ENCODE peak calls at places on chromosomes 5 and 9, in nine cellular contexts. P is A172; M is hypothalamus; O is activated CD4-positive, alpha-beta memory T cell treated with anti-CD3 and anti-CD28 coated beads for 36 hours; A is AG08396; Y is skeletal muscle cell; S is HCT116; U is kidney tubule cell; H is adipocyte. X is an unnamed sample.

GRCh38 chr5:57304931-57305330 is 131.1 kb downstream of the GPBP1 start:
- DNase-seq in P (no peak), M (no peak), O (no peak), A (no peak), Y (no peak), S (no peak), U (no peak), H (no peak), X (no peak)

GRCh38 chr5:135488727-135489465 is 36.7 kb upstream of the TIFAB start:
- DNase-seq in P (peak), M (no peak), O (no peak), A (peak), Y (peak), S (peak), U (peak), H (peak), X (peak)

GRCh38 chr9:115992834-115993233 is 160.8 kb upstream of the PAPPA start:
- DNase-seq in P (peak), M (no peak), O (no peak), A (no peak), Y (peak), S (no peak), U (peak), H (no peak), X (no peak)

GRCh38 chr9:112354081-112354743 is 20.8 kb upstream of the PTBP3 start:
- DNase-seq in P (no peak), M (no peak), O (no peak), A (no peak), Y (no peak), S (no peak), U (no peak), H (no peak), X (no peak)

GRCh38 chr9:131008563-131008908 is 438 bp upstream of the LAMC3 start:
- DNase-seq in P (no peak), M (no peak), O (no peak), A (no peak), Y (no peak), S (no peak), U (no peak), H (no peak), X (no peak)

GRCh38 chr5:81717815-81718214 is 33.1 kb downstream of the SSBP2 start:
- DNase-seq in P (no peak), M (no peak), O (no peak), A (no peak), Y (no peak), S (no peak), U (no peak), H (no peak), X (no peak)

GRCh38 chr5:160356550-160357347 is 13.7 kb downstream of the C1QTNF2 start:
- DNase-seq in P (no peak), M (no peak), O (no peak), A (no peak), Y (no peak), S (no peak), U (no peak), H (no peak), X (no peak)

GRCh38 chr5:160199410-160199911 is 29.8 kb upstream of the FABP6 start:
- DNase-seq in P (peak), M (peak), O (peak), A (peak), Y (no peak), S (no peak), U (peak), H (peak), X (peak)

GRCh38 chr9:37324691-37325490 is 97.6 kb upstream of the GRHPR start:
- DNase-seq in P (no peak), M (no peak), O (no peak), A (no peak), Y (no peak), S (no peak), U (no peak), H (no peak), X (no peak)

GRCh38 chr5:157142317-157143126 is at the start of gene MED7:
- DNase-seq in P (peak), M (peak), O (peak), A (peak), Y (peak), S (peak), U (peak), H (peak), X (peak)

GRCh38 chr5:41809128-41809527 is 61.1 kb downstream of the OXCT1 start:
- DNase-seq in P (no peak), M (no peak), O (no peak), A (no peak), Y (no peak), S (no peak), U (no peak), H (no peak), X (no peak)

GRCh38 chr5:57037355-57037754 is 85.4 kb upstream of the MIER3 start:
- DNase-seq in P (peak), M (no peak), O (no peak), A (no peak), Y (no peak), S (peak), U (no peak), H (no peak), X (no peak)

GRCh38 chr9:109817846-109818472 is 38.0 kb downstream of the PALM2AKAP2 start:
- DNase-seq in P (peak), M (peak), O (peak), A (peak), Y (peak), S (peak), U (peak), H (peak), X (no peak)

GRCh38 chr9:6733243-6733642 is 24.5 kb upstream of the KDM4C start:
- DNase-seq in P (no peak), M (no peak), O (no peak), A (no peak), Y (no peak), S (no peak), U (no peak), H (no peak), X (no peak)

GRCh38 chr9:124663046-124663961 is 107.8 kb downstream of the NR6A1 start:
- DNase-seq in P (no peak), M (no peak), O (no peak), A (no peak), Y (no peak), S (no peak), U (no peak), H (no peak), X (no peak)

GRCh38 chr9:127877566-127877998 is at the start of gene AK1:
- DNase-seq in P (no peak), M (peak), O (no peak), A (peak), Y (no peak), S (no peak), U (peak), H (peak), X (peak)

GRCh38 chr9:21611896-21612295 is 129.8 kb upstream of the IFNE start:
- DNase-seq in P (no peak), M (no peak), O (peak), A (no peak), Y (no peak), S (peak), U (peak), H (no peak), X (no peak)

GRCh38 chr5:120615967-120616645 is 152.0 kb downstream of the PRR16 start:
- DNase-seq in P (peak), M (no peak), O (no peak), A (peak), Y (peak), S (no peak), U (peak), H (peak), X (no peak)

GRCh38 chr5:114062940-114063867 is 298.7 kb upstream of the KCNN2 start:
- DNase-seq in P (no peak), M (no peak), O (no peak), A (no peak), Y (no peak), S (no peak), U (no peak), H (peak), X (no peak)

GRCh38 chr5:96110289-96110688 is 148.6 kb upstream of the ELL2 start:
- DNase-seq in P (no peak), M (no peak), O (no peak), A (no peak), Y (no peak), S (no peak), U (no peak), H (no peak), X (no peak)

GRCh38 chr9:124660341-124660801 is 110.7 kb downstream of the NR6A1 start:
- DNase-seq in P (peak), M (peak), O (no peak), A (peak), Y (peak), S (no peak), U (peak), H (peak), X (peak)

GRCh38 chr9:135479469-135480052 is at the start of gene PPP1R26:
- DNase-seq in P (no peak), M (peak), O (no peak), A (peak), Y (no peak), S (no peak), U (peak), H (peak), X (no peak)

GRCh38 chr5:54936201-54936600 is 49.2 kb downstream of the ESM1 start:
- DNase-seq in P (no peak), M (no peak), O (no peak), A (no peak), Y (no peak), S (no peak), U (no peak), H (no peak), X (no peak)

GRCh38 chr5:154189819-154190651 is 498 bp upstream of the GALNT10 start:
- DNase-seq in P (peak), M (peak), O (peak), A (peak), Y (no peak), S (peak), U (peak), H (peak), X (peak)

GRCh38 chr5:147901555-147901954 is 4.8 kb downstream of the C5orf46 start:
- DNase-seq in P (peak), M (no peak), O (no peak), A (no peak), Y (no peak), S (no peak), U (peak), H (peak), X (no peak)

GRCh38 chr5:148387325-148387724 is 3.6 kb downstream of the FBXO38 start:
- DNase-seq in P (no peak), M (no peak), O (no peak), A (no peak), Y (peak), S (no peak), U (no peak), H (peak), X (no peak)

GRCh38 chr9:98182069-98182820 is 10.2 kb downstream of the CORO2A start:
- DNase-seq in P (no peak), M (no peak), O (no peak), A (no peak), Y (no peak), S (no peak), U (no peak), H (no peak), X (no peak)

GRCh38 chr5:178201221-178201926 is 3.0 kb upstream of the HNRNPAB start:
- DNase-seq in P (peak), M (no peak), O (no peak), A (no peak), Y (no peak), S (no peak), U (peak), H (no peak), X (no peak)

GRCh38 chr9:128024761-128025308 is 42.3 kb downstream of the NAIF1 start:
- DNase-seq in P (no peak), M (no peak), O (no peak), A (no peak), Y (no peak), S (no peak), U (no peak), H (no peak), X (no peak)

GRCh38 chr5:52705720-52706119 is 82.0 kb upstream of the ITGA1 start:
- DNase-seq in P (no peak), M (no peak), O (no peak), A (no peak), Y (no peak), S (no peak), U (peak), H (no peak), X (no peak)

GRCh38 chr5:136031713-136032112 is 2.9 kb downstream of the TGFBI start:
- DNase-seq in P (no peak), M (no peak), O (no peak), A (no peak), Y (no peak), S (no peak), U (peak), H (peak), X (no peak)

GRCh38 chr5:169803077-169803981 is 166.3 kb downstream of the DOCK2 start:
- DNase-seq in P (peak), M (no peak), O (no peak), A (peak), Y (peak), S (no peak), U (peak), H (peak), X (no peak)

GRCh38 chr9:22241024-22241423 is 205.6 kb upstream of the DMRTA1 start:
- DNase-seq in P (no peak), M (no peak), O (no peak), A (no peak), Y (no peak), S (no peak), U (peak), H (no peak), X (no peak)

GRCh38 chr9:36275060-36275459 is 16.8 kb upstream of the GNE start:
- DNase-seq in P (no peak), M (no peak), O (no peak), A (no peak), Y (no peak), S (no peak), U (no peak), H (no peak), X (no peak)

GRCh38 chr9:5113523-5113922 is 71.9 kb downstream of the INSL6 start:
- DNase-seq in P (no peak), M (no peak), O (no peak), A (no peak), Y (no peak), S (no peak), U (no peak), H (no peak), X (peak)

GRCh38 chr5:163408311-163408923 is 29.0 kb upstream of the CCNG1 start:
- DNase-seq in P (peak), M (no peak), O (peak), A (peak), Y (peak), S (peak), U (peak), H (peak), X (peak)

GRCh38 chr5:95317687-95318086 is 32.8 kb upstream of the MCTP1 start:
- DNase-seq in P (peak), M (no peak), O (no peak), A (no peak), Y (no peak), S (no peak), U (no peak), H (no peak), X (no peak)

X was measured in posterior cingulate gyrus.